ENCODE peak calls at places on chromosomes 7 and 10, in nine cellular contexts. One of them, this sample, is unnamed.

GRCh38 chr10:104334561-104334960 is 3.7 kb downstream of the ITPRIP start:
- DNase-seq in CD14-positive monocyte: peak
- DNase-seq in astrocyte: no peak
- DNase-seq in GM23338: no peak
- DNase-seq in foreskin fibroblast: no peak
- DNase-seq in lower lobe of right lung: no peak
- DNase-seq in lower leg skin: peak
- DNase-seq in AG09319: no peak
- DNase-seq in brain microvascular endothelial cell: no peak
- DNase-seq in this sample: no peak

GRCh38 chr7:22586806-22587180 is 86.8 kb upstream of the STEAP1B start:
- DNase-seq in CD14-positive monocyte: no peak
- DNase-seq in astrocyte: peak
- DNase-seq in GM23338: peak
- DNase-seq in foreskin fibroblast: peak
- DNase-seq in lower lobe of right lung: no peak
- DNase-seq in lower leg skin: no peak
- DNase-seq in AG09319: no peak
- DNase-seq in brain microvascular endothelial cell: peak
- DNase-seq in this sample: no peak

GRCh38 chr10:128843972-128844371 is 623.1 kb upstream of the MGMT start:
- DNase-seq in CD14-positive monocyte: no peak
- DNase-seq in astrocyte: no peak
- DNase-seq in GM23338: peak
- DNase-seq in foreskin fibroblast: no peak
- DNase-seq in lower lobe of right lung: no peak
- DNase-seq in lower leg skin: no peak
- DNase-seq in AG09319: no peak
- DNase-seq in brain microvascular endothelial cell: no peak
- DNase-seq in this sample: no peak

GRCh38 chr7:16754869-16755317 is 1.3 kb downstream of the TSPAN13 start:
- DNase-seq in CD14-positive monocyte: no peak
- DNase-seq in astrocyte: peak
- DNase-seq in GM23338: no peak
- DNase-seq in foreskin fibroblast: no peak
- DNase-seq in lower lobe of right lung: no peak
- DNase-seq in lower leg skin: no peak
- DNase-seq in AG09319: no peak
- DNase-seq in brain microvascular endothelial cell: no peak
- DNase-seq in this sample: no peak

GRCh38 chr10:112435013-112435619 is 11.6 kb downstream of the ZDHHC6 start:
- DNase-seq in CD14-positive monocyte: no peak
- DNase-seq in astrocyte: peak
- DNase-seq in GM23338: peak
- DNase-seq in foreskin fibroblast: peak
- DNase-seq in lower lobe of right lung: no peak
- DNase-seq in lower leg skin: no peak
- DNase-seq in AG09319: peak
- DNase-seq in brain microvascular endothelial cell: no peak
- DNase-seq in this sample: no peak

GRCh38 chr10:51369903-51370302 is 295.6 kb downstream of the PRKG1 start:
- DNase-seq in CD14-positive monocyte: no peak
- DNase-seq in astrocyte: peak
- DNase-seq in GM23338: peak
- DNase-seq in foreskin fibroblast: peak
- DNase-seq in lower lobe of right lung: no peak
- DNase-seq in lower leg skin: no peak
- DNase-seq in AG09319: no peak
- DNase-seq in brain microvascular endothelial cell: peak
- DNase-seq in this sample: no peak

GRCh38 chr7:131431756-131432155 is 104.1 kb downstream of the MKLN1 start:
- DNase-seq in CD14-positive monocyte: no peak
- DNase-seq in astrocyte: no peak
- DNase-seq in GM23338: no peak
- DNase-seq in foreskin fibroblast: no peak
- DNase-seq in lower lobe of right lung: no peak
- DNase-seq in lower leg skin: no peak
- DNase-seq in AG09319: no peak
- DNase-seq in brain microvascular endothelial cell: no peak
- DNase-seq in this sample: no peak

GRCh38 chr7:75971961-75972763 is 22.2 kb downstream of the TMEM120A start:
- DNase-seq in CD14-positive monocyte: no peak
- DNase-seq in astrocyte: no peak
- DNase-seq in GM23338: peak
- DNase-seq in foreskin fibroblast: peak
- DNase-seq in lower lobe of right lung: peak
- DNase-seq in lower leg skin: no peak
- DNase-seq in AG09319: no peak
- DNase-seq in brain microvascular endothelial cell: no peak
- DNase-seq in this sample: no peak

GRCh38 chr7:124590814-124591213 is 174.8 kb downstream of the GPR37 start:
- DNase-seq in CD14-positive monocyte: no peak
- DNase-seq in astrocyte: no peak
- DNase-seq in GM23338: no peak
- DNase-seq in foreskin fibroblast: no peak
- DNase-seq in lower lobe of right lung: no peak
- DNase-seq in lower leg skin: no peak
- DNase-seq in AG09319: no peak
- DNase-seq in brain microvascular endothelial cell: no peak
- DNase-seq in this sample: no peak

GRCh38 chr7:152761116-152761748 is 1.7 kb downstream of the ACTR3B start:
- DNase-seq in CD14-positive monocyte: no peak
- DNase-seq in astrocyte: peak
- DNase-seq in GM23338: no peak
- DNase-seq in foreskin fibroblast: peak
- DNase-seq in lower lobe of right lung: no peak
- DNase-seq in lower leg skin: no peak
- DNase-seq in AG09319: no peak
- DNase-seq in brain microvascular endothelial cell: peak
- DNase-seq in this sample: no peak

GRCh38 chr7:5630670-5631069 is 150.8 kb downstream of the RNF216 start:
- DNase-seq in CD14-positive monocyte: no peak
- DNase-seq in astrocyte: no peak
- DNase-seq in GM23338: no peak
- DNase-seq in foreskin fibroblast: peak
- DNase-seq in lower lobe of right lung: no peak
- DNase-seq in lower leg skin: no peak
- DNase-seq in AG09319: no peak
- DNase-seq in brain microvascular endothelial cell: no peak
- DNase-seq in this sample: no peak

GRCh38 chr10:132574783-132575319 is 37.3 kb downstream of the INPP5A start:
- DNase-seq in CD14-positive monocyte: no peak
- DNase-seq in astrocyte: peak
- DNase-seq in GM23338: peak
- DNase-seq in foreskin fibroblast: peak
- DNase-seq in lower lobe of right lung: no peak
- DNase-seq in lower leg skin: no peak
- DNase-seq in AG09319: no peak
- DNase-seq in brain microvascular endothelial cell: peak
- DNase-seq in this sample: no peak

GRCh38 chr7:2248984-2249694 is 7.1 kb downstream of the NUDT1 start:
- DNase-seq in CD14-positive monocyte: no peak
- DNase-seq in astrocyte: peak
- DNase-seq in GM23338: peak
- DNase-seq in foreskin fibroblast: peak
- DNase-seq in lower lobe of right lung: peak
- DNase-seq in lower leg skin: peak
- DNase-seq in AG09319: peak
- DNase-seq in brain microvascular endothelial cell: peak
- DNase-seq in this sample: no peak

GRCh38 chr10:94210465-94211186 is 152.1 kb downstream of the NOC3L start:
- DNase-seq in CD14-positive monocyte: no peak
- DNase-seq in astrocyte: no peak
- DNase-seq in GM23338: no peak
- DNase-seq in foreskin fibroblast: no peak
- DNase-seq in lower lobe of right lung: no peak
- DNase-seq in lower leg skin: no peak
- DNase-seq in AG09319: no peak
- DNase-seq in brain microvascular endothelial cell: no peak
- DNase-seq in this sample: no peak

GRCh38 chr7:90313908-90314307 is 7.2 kb downstream of the FAM237B start:
- DNase-seq in CD14-positive monocyte: no peak
- DNase-seq in astrocyte: no peak
- DNase-seq in GM23338: no peak
- DNase-seq in foreskin fibroblast: no peak
- DNase-seq in lower lobe of right lung: no peak
- DNase-seq in lower leg skin: no peak
- DNase-seq in AG09319: no peak
- DNase-seq in brain microvascular endothelial cell: no peak
- DNase-seq in this sample: no peak

GRCh38 chr10:100045592-100045991 is 35.8 kb upstream of the DNMBP start:
- DNase-seq in CD14-positive monocyte: no peak
- DNase-seq in astrocyte: no peak
- DNase-seq in GM23338: no peak
- DNase-seq in foreskin fibroblast: no peak
- DNase-seq in lower lobe of right lung: no peak
- DNase-seq in lower leg skin: no peak
- DNase-seq in AG09319: no peak
- DNase-seq in brain microvascular endothelial cell: no peak
- DNase-seq in this sample: no peak

GRCh38 chr7:111042842-111043241 is 48.1 kb upstream of the LRRN3 start:
- DNase-seq in CD14-positive monocyte: no peak
- DNase-seq in astrocyte: no peak
- DNase-seq in GM23338: no peak
- DNase-seq in foreskin fibroblast: no peak
- DNase-seq in lower lobe of right lung: no peak
- DNase-seq in lower leg skin: no peak
- DNase-seq in AG09319: no peak
- DNase-seq in brain microvascular endothelial cell: no peak
- DNase-seq in this sample: no peak

GRCh38 chr7:1914321-1914720 is 244.2 kb downstream of the ELFN1 start:
- DNase-seq in CD14-positive monocyte: no peak
- DNase-seq in astrocyte: no peak
- DNase-seq in GM23338: no peak
- DNase-seq in foreskin fibroblast: no peak
- DNase-seq in lower lobe of right lung: peak
- DNase-seq in lower leg skin: no peak
- DNase-seq in AG09319: no peak
- DNase-seq in brain microvascular endothelial cell: no peak
- DNase-seq in this sample: no peak

GRCh38 chr7:137462074-137462715 is 118.7 kb upstream of the PTN start:
- DNase-seq in CD14-positive monocyte: no peak
- DNase-seq in astrocyte: peak
- DNase-seq in GM23338: no peak
- DNase-seq in foreskin fibroblast: peak
- DNase-seq in lower lobe of right lung: no peak
- DNase-seq in lower leg skin: no peak
- DNase-seq in AG09319: no peak
- DNase-seq in brain microvascular endothelial cell: peak
- DNase-seq in this sample: no peak

DNA sequence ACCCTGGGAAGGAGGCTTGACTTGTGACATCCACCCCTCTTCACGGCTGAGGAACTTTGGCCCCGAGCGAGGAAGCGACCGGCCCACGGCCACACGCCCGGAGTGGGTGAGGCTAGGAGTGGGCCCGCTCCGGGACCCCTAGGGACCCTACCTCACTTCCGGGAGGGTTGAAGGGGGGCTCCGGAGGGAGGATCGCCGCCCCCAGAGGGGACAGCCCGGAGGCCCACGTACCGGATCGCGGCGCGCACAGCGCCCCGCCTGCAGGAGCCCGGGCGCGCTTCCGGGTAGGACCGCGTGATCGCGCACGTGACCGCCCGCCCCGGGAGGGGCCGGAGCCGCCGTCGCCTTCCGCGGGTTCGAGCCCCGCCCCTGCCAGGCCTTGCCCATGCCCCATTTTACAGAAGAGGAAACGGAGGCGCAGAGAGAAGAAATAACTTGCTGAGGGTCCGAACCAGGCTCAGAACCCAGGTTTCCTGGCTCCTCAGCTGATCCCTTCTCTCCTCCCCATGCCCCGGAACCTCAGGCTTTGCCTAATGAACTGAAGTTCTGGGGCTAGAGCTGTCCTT is at the start of gene HPS1:
- DNase-seq in CD14-positive monocyte: peak
- DNase-seq in astrocyte: peak
- DNase-seq in GM23338: peak
- DNase-seq in foreskin fibroblast: peak
- DNase-seq in lower lobe of right lung: peak
- DNase-seq in lower leg skin: peak
- DNase-seq in AG09319: peak
- DNase-seq in brain microvascular endothelial cell: peak
- DNase-seq in this sample: peak
- TF ChIP-seq CTCF in CD14-positive monocyte: no peak
- TF ChIP-seq CTCF in astrocyte: no peak
- TF ChIP-seq CTCF in GM23338: no peak
- TF ChIP-seq CTCF in foreskin fibroblast: no peak
- TF ChIP-seq CTCF in lower lobe of right lung: no peak
- TF ChIP-seq CTCF in lower leg skin: no peak
- TF ChIP-seq CTCF in AG09319: no peak
- TF ChIP-seq CTCF in brain microvascular endothelial cell: no peak
- TF ChIP-seq CTCF in this sample: peak

GRCh38 chr10:61592581-61592980 is 70.1 kb upstream of the CABCOCO1 start:
- DNase-seq in CD14-positive monocyte: no peak
- DNase-seq in astrocyte: no peak
- DNase-seq in GM23338: peak
- DNase-seq in foreskin fibroblast: peak
- DNase-seq in lower lobe of right lung: no peak
- DNase-seq in lower leg skin: no peak
- DNase-seq in AG09319: no peak
- DNase-seq in brain microvascular endothelial cell: peak
- DNase-seq in this sample: no peak
- TF ChIP-seq CTCF in CD14-positive monocyte: peak
- TF ChIP-seq CTCF in astrocyte: no peak
- TF ChIP-seq CTCF in GM23338: peak
- TF ChIP-seq CTCF in foreskin fibroblast: peak
- TF ChIP-seq CTCF in lower lobe of right lung: peak
- TF ChIP-seq CTCF in lower leg skin: no peak
- TF ChIP-seq CTCF in AG09319: no peak
- TF ChIP-seq CTCF in brain microvascular endothelial cell: peak
- TF ChIP-seq CTCF in this sample: peak

DNA sequence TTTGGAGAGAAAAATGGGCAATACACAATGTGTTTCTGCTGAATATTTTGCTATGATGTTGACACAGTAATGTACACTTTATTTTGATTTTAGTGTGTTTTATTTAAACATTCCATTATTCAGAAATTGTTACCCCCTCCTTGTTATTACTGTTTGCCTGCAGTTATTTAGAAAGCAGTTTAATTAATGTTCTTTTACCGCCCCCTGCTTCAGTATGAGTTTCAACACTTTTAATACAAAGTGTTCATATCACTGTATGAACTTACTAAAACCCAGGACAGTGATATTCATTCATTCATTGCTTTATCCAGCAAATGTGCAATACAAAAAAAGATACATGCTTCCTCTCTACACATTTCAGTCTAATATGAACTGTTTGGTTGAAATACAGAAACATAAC is 159.3 kb downstream of the AUTS2 start:
- DNase-seq in CD14-positive monocyte: no peak
- DNase-seq in astrocyte: no peak
- DNase-seq in GM23338: no peak
- DNase-seq in foreskin fibroblast: no peak
- DNase-seq in lower lobe of right lung: no peak
- DNase-seq in lower leg skin: no peak
- DNase-seq in AG09319: no peak
- DNase-seq in brain microvascular endothelial cell: no peak
- DNase-seq in this sample: no peak
- TF ChIP-seq CTCF in CD14-positive monocyte: no peak
- TF ChIP-seq CTCF in astrocyte: no peak
- TF ChIP-seq CTCF in GM23338: peak
- TF ChIP-seq CTCF in foreskin fibroblast: no peak
- TF ChIP-seq CTCF in lower lobe of right lung: no peak
- TF ChIP-seq CTCF in lower leg skin: no peak
- TF ChIP-seq CTCF in AG09319: no peak
- TF ChIP-seq CTCF in brain microvascular endothelial cell: no peak
- TF ChIP-seq CTCF in this sample: no peak

GRCh38 chr10:44733743-44734488 is 177.2 kb upstream of the TMEM72 start:
- DNase-seq in CD14-positive monocyte: no peak
- DNase-seq in astrocyte: peak
- DNase-seq in GM23338: peak
- DNase-seq in foreskin fibroblast: no peak
- DNase-seq in lower lobe of right lung: no peak
- DNase-seq in lower leg skin: no peak
- DNase-seq in AG09319: no peak
- DNase-seq in brain microvascular endothelial cell: no peak
- DNase-seq in this sample: no peak
- TF ChIP-seq CTCF in CD14-positive monocyte: no peak
- TF ChIP-seq CTCF in astrocyte: no peak
- TF ChIP-seq CTCF in GM23338: peak
- TF ChIP-seq CTCF in foreskin fibroblast: peak
- TF ChIP-seq CTCF in lower lobe of right lung: no peak
- TF ChIP-seq CTCF in lower leg skin: no peak
- TF ChIP-seq CTCF in AG09319: no peak
- TF ChIP-seq CTCF in brain microvascular endothelial cell: peak
- TF ChIP-seq CTCF in this sample: peak